ENCODE peak calls at places on chromosomes 13 and 19, in seven cellular contexts. K, A, I, D, X, B and E are unnamed samples. For H3K4me1, the result is how much of the 10 kb centered on the place peaks cover.

GRCh38 chr19:45591004-45591637 is 6.5 kb upstream of the OPA3 start:
- DNase-seq in K (no peak), A (no peak), I (no peak), D (no peak), X (peak), B (peak), E (no peak)

GRCh38 chr13:113947321-113948033 is 26.4 kb downstream of the C13orf46 start:
- DNase-seq in K (no peak), A (no peak), I (peak), D (no peak), X (peak), B (peak), E (no peak)

GRCh38 chr19:30318261-30318660 is 53.9 kb upstream of the ZNF536 start:
- DNase-seq in K (no peak), A (no peak), I (no peak), D (no peak), X (no peak), B (no peak), E (no peak)

GRCh38 chr13:91358384-91358776 is 10.9 kb downstream of the MIR17HG start:
- DNase-seq in K (no peak), A (no peak), I (no peak), D (no peak), X (no peak), B (no peak), E (no peak)

GRCh38 chr13:49086711-49087110 is 111.0 kb downstream of the FNDC3A start:
- DNase-seq in K (no peak), A (no peak), I (no peak), D (no peak), X (no peak), B (no peak), E (no peak)

GRCh38 chr13:43270043-43270830 is 246.9 kb downstream of the DNAJC15 start:
- DNase-seq in K (peak), A (no peak), I (no peak), D (no peak), X (no peak), B (no peak), E (no peak)

GRCh38 chr19:29622191-29623070 is 16.3 kb downstream of the POP4 start:
- DNase-seq in K (no peak), A (no peak), I (no peak), D (no peak), X (no peak), B (peak), E (no peak)

GRCh38 chr19:42942187-42942789 is 5.3 kb upstream of the PSG7 start:
- DNase-seq in K (no peak), A (no peak), I (no peak), D (no peak), X (peak), B (no peak), E (no peak)

GRCh38 chr13:92553470-92554114 is 673.0 kb upstream of the GPC6 start:
- DNase-seq in K (no peak), A (no peak), I (no peak), D (no peak), X (no peak), B (no peak), E (no peak)

GRCh38 chr19:293436-294110 is 2.4 kb upstream of the PLPP2 start:
- DNase-seq in K (no peak), A (peak), I (no peak), D (no peak), X (no peak), B (peak), E (peak)

GRCh38 chr13:48728876-48729275 is 75.1 kb downstream of the CYSLTR2 start:
- DNase-seq in K (no peak), A (no peak), I (no peak), D (no peak), X (no peak), B (no peak), E (no peak)

GRCh38 chr13:45393941-45394570 is 24.1 kb downstream of the SLC25A30 start:
- DNase-seq in K (no peak), A (no peak), I (no peak), D (no peak), X (peak), B (no peak), E (peak)

GRCh38 chr13:33509642-33510229 is 224.2 kb upstream of the STARD13 start:
- DNase-seq in K (peak), A (peak), I (peak), D (peak), X (peak), B (peak), E (peak)

GRCh38 chr13:95300625-95301134 is 571 bp downstream of the ABCC4 start:
- DNase-seq in K (no peak), A (peak), I (peak), D (peak), X (peak), B (peak), E (no peak)

GRCh38 chr19:18789422-18789832 is 1.7 kb downstream of the COMP start:
- DNase-seq in K (no peak), A (no peak), I (no peak), D (no peak), X (no peak), B (peak), E (no peak)

GRCh38 chr19:17560205-17560595 is 4.8 kb downstream of the COLGALT1 start:
- DNase-seq in K (no peak), A (no peak), I (no peak), D (no peak), X (peak), B (no peak), E (no peak)

GRCh38 chr13:107035778-107036177 is 467.8 kb upstream of the ARGLU1 start:
- DNase-seq in K (no peak), A (no peak), I (no peak), D (no peak), X (no peak), B (no peak), E (no peak)

GRCh38 chr13:25196971-25197370 is 24.9 kb upstream of the AMER2 start:
- DNase-seq in K (no peak), A (no peak), I (no peak), D (no peak), X (no peak), B (no peak), E (no peak)

GRCh38 chr13:75763511-75763910 is 127.4 kb downstream of the LMO7 start:
- DNase-seq in K (no peak), A (no peak), I (no peak), D (no peak), X (no peak), B (no peak), E (no peak)

GRCh38 chr19:18167975-18168645 is 5.5 kb upstream of the IFI30 start:
- DNase-seq in K (no peak), A (no peak), I (no peak), D (no peak), X (no peak), B (no peak), E (no peak)

GRCh38 chr19:9032136-9032626 is 22.0 kb upstream of the MUC16 start:
- DNase-seq in K (no peak), A (no peak), I (no peak), D (no peak), X (no peak), B (no peak), E (no peak)

GRCh38 chr19:46374526-46375475 is 27.9 kb downstream of the PPP5C start:
- DNase-seq in K (no peak), A (peak), I (no peak), D (peak), X (no peak), B (no peak), E (no peak)

GRCh38 chr13:28442872-28443271 is 52.1 kb downstream of the FLT1 start:
- DNase-seq in K (no peak), A (no peak), I (no peak), D (no peak), X (no peak), B (no peak), E (no peak)

GRCh38 chr13:113836917-113837553 is 26.8 kb downstream of the GAS6 start:
- DNase-seq in K (no peak), A (no peak), I (peak), D (peak), X (peak), B (peak), E (peak)

GRCh38 chr13:102907016-102907756 is 61.4 kb downstream of the ERCC5 start:
- DNase-seq in K (no peak), A (no peak), I (no peak), D (no peak), X (no peak), B (no peak), E (no peak)

GRCh38 chr19:6126335-6126974 is 9.0 kb upstream of the ACSBG2 start:
- DNase-seq in K (no peak), A (no peak), I (no peak), D (no peak), X (peak), B (no peak), E (no peak)

GRCh38 chr13:49097374-49097773 is 121.7 kb downstream of the FNDC3A start:
- DNase-seq in K (no peak), A (no peak), I (no peak), D (no peak), X (peak), B (no peak), E (no peak)

GRCh38 chr19:28454083-28454482 is 758.9 kb downstream of the UQCRFS1 start:
- DNase-seq in K (no peak), A (no peak), I (no peak), D (no peak), X (no peak), B (no peak), E (no peak)

GRCh38 chr13:80235131-80235530 is 105.8 kb downstream of the SPRY2 start:
- DNase-seq in K (no peak), A (no peak), I (no peak), D (no peak), X (peak), B (no peak), E (no peak)

GRCh38 chr13:110123041-110123809 is 183.7 kb downstream of the COL4A1 start:
- DNase-seq in K (peak), A (no peak), I (no peak), D (no peak), X (no peak), B (no peak), E (peak)

GRCh38 chr13:42001580-42001979 is 40.7 kb upstream of the VWA8 start:
- DNase-seq in K (peak), A (no peak), I (no peak), D (no peak), X (peak), B (no peak), E (no peak)

GRCh38 chr13:50646070-50646469 is 197.4 kb downstream of the DLEU7 start:
- DNase-seq in K (peak), A (no peak), I (no peak), D (no peak), X (no peak), B (no peak), E (no peak)

GRCh38 chr19:4971424-4971793 is 2.5 kb downstream of the KDM4B start:
- DNase-seq in K (no peak), A (no peak), I (no peak), D (peak), X (no peak), B (no peak), E (no peak)

GRCh38 chr19:5035817-5036732 is 67.2 kb downstream of the KDM4B start:
- DNase-seq in K (no peak), A (no peak), I (no peak), D (no peak), X (no peak), B (no peak), E (no peak)

GRCh38 chr19:17749912-17750317 is 1.4 kb upstream of the FCHO1 start:
- DNase-seq in K (no peak), A (no peak), I (no peak), D (no peak), X (peak), B (peak), E (no peak)

GRCh38 chr19:36009220-36009619 is 607 bp upstream of the SYNE4 start:
- DNase-seq in K (no peak), A (no peak), I (peak), D (peak), X (peak), B (peak), E (peak)
- TF ChIP-seq POLR2A in K (no peak), A (no peak), I (peak), D (no peak), X (peak), B (no peak), E (no peak)

DNA sequence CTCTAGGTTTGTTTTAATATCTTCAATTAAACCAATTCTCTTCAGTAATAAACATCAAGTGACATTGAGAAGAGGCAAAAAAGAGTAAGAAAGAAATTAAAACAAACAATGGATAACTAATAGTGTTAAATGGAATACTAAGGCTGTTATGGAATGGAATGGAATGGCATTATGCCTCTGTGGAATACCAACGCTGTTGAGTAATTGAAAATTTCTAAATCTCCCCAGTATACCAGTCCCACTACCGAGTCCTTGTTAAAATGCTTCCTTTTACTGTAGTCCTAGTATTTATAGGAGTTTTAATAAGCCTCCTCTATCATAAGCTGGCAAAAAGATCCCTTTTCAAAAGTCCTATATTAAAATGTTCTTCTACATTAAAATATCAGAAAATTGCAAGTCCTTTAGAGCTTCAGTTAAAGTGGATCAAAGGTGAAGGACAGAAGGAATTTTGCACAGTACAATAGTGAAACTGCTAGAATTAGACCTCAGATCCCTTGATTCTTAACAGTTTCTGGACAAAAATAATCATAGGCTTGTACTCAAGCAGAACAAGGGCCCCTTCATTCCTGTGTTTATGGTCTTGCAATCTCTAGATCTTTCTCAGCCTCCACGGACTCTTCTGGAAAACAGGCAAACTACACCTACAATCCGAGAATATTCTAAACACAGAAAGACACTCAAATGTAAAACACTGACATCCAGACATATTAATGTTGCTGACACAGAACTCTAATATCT is 128.2 kb downstream of the PCDH9 start:
- DNase-seq in K (no peak), A (no peak), I (no peak), D (no peak), X (no peak), B (no peak), E (no peak)
- H3K27ac ChIP-seq in K (peak), A (no peak), I (peak), D (peak), X (peak), B (peak), E (no peak)

GRCh38 chr19:10767726-10768125 is 49.8 kb downstream of the DNM2 start:
- DNase-seq in K (no peak), A (no peak), I (no peak), D (no peak), X (no peak), B (no peak), E (no peak)
- H3K4me1 ChIP-seq in K (half or more), A (half or more), I (under half), D (under half), X (half or more), B (half or more), E (under half)

GRCh38 chr13:100887729-100888151 is 213.1 kb upstream of the TMTC4 start:
- DNase-seq in K (no peak), A (no peak), I (no peak), D (no peak), X (peak), B (no peak), E (no peak)
- TF ChIP-seq POLR2A in K (no peak), A (no peak), I (no peak), D (no peak), X (no peak), B (no peak), E (no peak)

GRCh38 chr13:98344392-98344791 is 167.3 kb upstream of the RNF113B start:
- DNase-seq in K (no peak), A (no peak), I (no peak), D (no peak), X (no peak), B (no peak), E (no peak)
- H3K27ac ChIP-seq in K (no peak), A (no peak), I (no peak), D (no peak), X (no peak), B (no peak), E (no peak)

GRCh38 chr13:31864307-31864706 is 125.0 kb downstream of the RXFP2 start:
- DNase-seq in K (no peak), A (no peak), I (no peak), D (no peak), X (no peak), B (no peak), E (no peak)

GRCh38 chr13:31867709-31868108 is 128.4 kb downstream of the RXFP2 start:
- DNase-seq in K (no peak), A (no peak), I (no peak), D (no peak), X (no peak), B (no peak), E (no peak)

GRCh38 chr13:31869582-31869981 is 130.3 kb downstream of the RXFP2 start:
- DNase-seq in K (no peak), A (no peak), I (no peak), D (no peak), X (no peak), B (no peak), E (no peak)

GRCh38 chr13:31862828-31863227 is 123.5 kb downstream of the RXFP2 start:
- DNase-seq in K (no peak), A (no peak), I (no peak), D (no peak), X (no peak), B (no peak), E (no peak)

GRCh38 chr13:31866099-31866498 is 126.8 kb downstream of the RXFP2 start:
- DNase-seq in K (no peak), A (no peak), I (no peak), D (no peak), X (no peak), B (no peak), E (no peak)
- H3K4me1 ChIP-seq in K (under half), A (under half), I (under half), D (under half), X (under half), B (under half), E (under half)

DNA sequence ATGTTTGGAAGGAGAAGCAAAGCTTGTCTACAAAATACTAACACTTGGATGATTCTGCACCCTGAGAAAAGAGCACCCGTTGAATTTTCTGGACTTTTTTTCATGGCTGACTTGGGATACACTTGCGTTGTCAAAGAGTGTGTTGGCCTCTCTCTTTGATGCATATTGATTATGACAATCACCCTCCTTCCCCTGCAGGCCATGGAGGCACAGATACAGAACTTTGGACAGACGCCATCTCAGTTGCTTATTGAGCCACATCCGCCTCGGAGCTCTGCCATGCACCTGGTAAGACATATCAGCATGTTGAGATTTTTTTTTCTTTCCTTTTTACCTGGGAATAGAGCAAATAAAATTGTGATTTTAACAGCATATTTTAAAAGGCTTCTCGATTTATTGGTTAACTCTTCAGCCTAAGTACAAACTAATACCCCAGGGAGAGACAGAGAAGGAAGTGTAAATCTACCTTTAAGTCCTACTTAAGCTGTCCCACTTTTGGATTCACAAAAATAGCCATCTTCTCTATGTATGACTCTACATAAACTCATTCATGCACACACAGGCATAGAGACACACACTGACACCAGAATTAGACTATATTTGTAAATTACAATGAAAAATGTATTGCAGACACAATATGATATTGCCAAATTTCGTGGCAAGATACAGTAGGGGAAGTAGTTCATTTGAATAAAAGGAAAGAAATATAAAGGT is 169.7 kb upstream of the MAB21L1 start:
- DNase-seq in K (no peak), A (no peak), I (no peak), D (no peak), X (no peak), B (no peak), E (no peak)
- TF ChIP-seq POLR2A in K (no peak), A (no peak), I (no peak), D (no peak), X (no peak), B (no peak), E (no peak)

DNA sequence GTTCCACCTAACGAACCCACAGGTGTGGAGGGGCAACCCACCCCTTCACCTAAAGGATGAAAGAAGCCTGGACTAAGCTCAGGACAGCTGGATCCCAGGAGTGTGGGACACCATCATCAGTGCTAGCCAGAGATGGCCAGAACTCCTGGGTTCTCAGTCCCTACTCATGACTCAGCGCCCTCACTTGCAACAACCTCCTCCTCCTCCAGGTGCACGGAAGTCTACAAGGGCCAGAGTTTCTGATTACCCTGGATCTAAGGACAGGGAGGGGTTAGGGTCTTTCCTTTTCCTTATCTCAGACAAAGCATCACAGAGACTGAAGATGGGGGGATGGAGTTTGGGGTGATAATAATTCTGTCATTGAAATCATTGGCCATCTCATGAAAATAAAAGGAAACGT is 8.0 kb downstream of the TULP2 start:
- DNase-seq in K (no peak), A (no peak), I (no peak), D (no peak), X (no peak), B (no peak), E (no peak)
- H3K27ac ChIP-seq in K (no peak), A (no peak), I (no peak), D (no peak), X (peak), B (no peak), E (no peak)